ENCODE peak calls at places on chromosomes 2 and 18, in nine cellular contexts. H is upper lobe of right lung; F is BE2C; R is NCI-H1417; Y is NCI-H2081; E is NCI-H1694 treated with DMSO at 0.1 percent for 48 hours; I is astrocyte of the spinal cord; O is CD4-positive, alpha-beta T cell; S is AG08396. K is an unnamed sample.
A peak's percentile ranks its signal among the peaks of the same experiment; 100 is the strongest.

GRCh38 chr2:240431663-240432424 is 3.6 kb upstream of the GPC1 start:
- DNase-seq in H (peak; percentile 54), F (no peak), R (no peak), Y (no peak), E (no peak), I (no peak), O (no peak), S (no peak), K (no peak)

GRCh38 chr2:10844083-10844482 is 31.5 kb upstream of the PDIA6 start:
- DNase-seq in H (peak; percentile 86), F (peak; percentile 77), R (no peak), Y (no peak), E (no peak), I (peak; percentile 25), O (no peak), S (peak; percentile 81), K (no peak)

GRCh38 chr2:219056176-219056895 is 4.4 kb downstream of the IHH start:
- DNase-seq in H (no peak), F (no peak), R (no peak), Y (no peak), E (no peak), I (no peak), O (no peak), S (no peak), K (no peak)

GRCh38 chr2:99863236-99863913 is 279.0 kb downstream of the AFF3 start:
- DNase-seq in H (no peak), F (no peak), R (no peak), Y (no peak), E (no peak), I (peak; percentile 88), O (no peak), S (no peak), K (no peak)

GRCh38 chr2:181104512-181105121 is 124.2 kb downstream of the UBE2E3 start:
- DNase-seq in H (no peak), F (peak; percentile 18), R (peak; percentile 32), Y (peak; percentile 58), E (peak; percentile 92), I (peak; percentile 78), O (no peak), S (peak; percentile 18), K (no peak)

GRCh38 chr2:120617055-120617454 is 118.6 kb upstream of the GLI2 start:
- DNase-seq in H (peak; percentile 58), F (no peak), R (no peak), Y (no peak), E (no peak), I (no peak), O (no peak), S (no peak), K (no peak)

GRCh38 chr2:233084488-233084887 is 24.3 kb downstream of the INPP5D start:
- DNase-seq in H (peak; percentile 69), F (no peak), R (no peak), Y (no peak), E (no peak), I (no peak), O (peak; percentile 35), S (no peak), K (no peak)

GRCh38 chr18:10142496-10143160 is 228.8 kb downstream of the VAPA start:
- DNase-seq in H (no peak), F (no peak), R (no peak), Y (no peak), E (no peak), I (peak; percentile 32), O (no peak), S (peak; percentile 63), K (no peak)

GRCh38 chr2:193584522-193584938 is 1389.8 kb upstream of the TMEFF2 start:
- DNase-seq in H (no peak), F (peak; percentile 53), R (no peak), Y (peak; percentile 28), E (no peak), I (peak; percentile 52), O (no peak), S (no peak), K (no peak)

GRCh38 chr2:57450170-57450569 is 596.4 kb upstream of the VRK2 start:
- DNase-seq in H (no peak), F (no peak), R (no peak), Y (no peak), E (no peak), I (no peak), O (no peak), S (no peak), K (no peak)

GRCh38 chr2:23926289-23926749 is 604 bp downstream of the ATAD2B start:
- DNase-seq in H (no peak), F (peak; percentile 53), R (peak; percentile 90), Y (no peak), E (no peak), I (no peak), O (peak; percentile 15), S (peak; percentile 55), K (peak; percentile 43)

GRCh38 chr2:120315367-120316033 is 30.4 kb upstream of the INHBB start:
- DNase-seq in H (peak; percentile 43), F (no peak), R (no peak), Y (no peak), E (no peak), I (no peak), O (no peak), S (no peak), K (no peak)

GRCh38 chr2:203871371-203871983 is 3.9 kb downstream of the CTLA4 start:
- DNase-seq in H (no peak), F (no peak), R (no peak), Y (no peak), E (no peak), I (no peak), O (no peak), S (no peak), K (no peak)

GRCh38 chr2:43737097-43737854 is 36.6 kb upstream of the DYNC2LI1 start:
- DNase-seq in H (no peak), F (no peak), R (no peak), Y (no peak), E (no peak), I (peak; percentile 81), O (no peak), S (peak; percentile 66), K (no peak)

K was measured in NK-92 treated with Interleukin-12 subunit alpha and Interleukin-12 subunit beta, amount 100 ng/mL, for 24 hours.